ENCODE peak calls at places on chromosomes 13 and 19, in six cellular contexts. L is GM12878, H is NB4, R is K562, E is HepG2, P is endothelial cell of umbilical vein. Z is an unnamed sample.
A peak's percentile ranks its signal among the peaks of the same experiment; 100 is the strongest.

GRCh38 chr19:54959840-54960239 is 6.3 kb upstream of the NLRP2 start:
- DNase-seq in L (no peak), H (peak; percentile 87), R (peak; percentile 53), E (no peak), P (no peak), Z (no peak)

GRCh38 chr19:23855676-23856075 is 59.0 kb upstream of the ZNF726 start:
- DNase-seq in L (no peak), H (peak; percentile 22), R (no peak), E (no peak), P (no peak), Z (no peak)

GRCh38 chr13:26112843-26113242 is 61.0 kb upstream of the SHISA2 start:
- DNase-seq in L (no peak), H (peak; percentile 23), R (no peak), E (no peak), P (no peak), Z (peak; percentile 10)

GRCh38 chr13:79231887-79232286 is 174.2 kb downstream of the RBM26 start:
- DNase-seq in L (no peak), H (no peak), R (no peak), E (no peak), P (no peak), Z (no peak)

GRCh38 chr13:51585234-51585672 is 991 bp downstream of the WDFY2 start:
- DNase-seq in L (no peak), H (peak; percentile 66), R (no peak), E (no peak), P (peak; percentile 40), Z (no peak)

GRCh38 chr13:61148691-61149332 is 266.8 kb downstream of the PCDH20 start:
- DNase-seq in L (no peak), H (no peak), R (no peak), E (no peak), P (no peak), Z (no peak)

GRCh38 chr19:4510435-4511255 is 7.6 kb downstream of the PLIN4 start:
- DNase-seq in L (no peak), H (no peak), R (no peak), E (no peak), P (no peak), Z (no peak)

GRCh38 chr19:12785431-12786011 is 5.8 kb upstream of the JUNB start:
- DNase-seq in L (no peak), H (peak; percentile 78), R (no peak), E (no peak), P (no peak), Z (no peak)

GRCh38 chr13:39401091-39401647 is 201.8 kb downstream of the LHFPL6 start:
- DNase-seq in L (no peak), H (peak; percentile 41), R (no peak), E (no peak), P (no peak), Z (no peak)

GRCh38 chr13:73722120-73722519 is 412.1 kb downstream of the KLF12 start:
- DNase-seq in L (peak; percentile 39), H (no peak), R (no peak), E (peak; percentile 5), P (peak; percentile 33), Z (peak; percentile 21)

GRCh38 chr19:46725036-46725820 is 8.3 kb upstream of the PRKD2 start:
- DNase-seq in L (no peak), H (no peak), R (no peak), E (no peak), P (no peak), Z (no peak)

GRCh38 chr13:67238277-67238859 is 8.2 kb upstream of the PCDH9 start:
- DNase-seq in L (no peak), H (peak; percentile 37), R (peak; percentile 9), E (peak; percentile 16), P (peak; percentile 48), Z (no peak)

GRCh38 chr13:94329754-94330551 is 149.5 kb downstream of the DCT start:
- DNase-seq in L (no peak), H (peak; percentile 67), R (no peak), E (peak; percentile 28), P (peak; percentile 32), Z (peak; percentile 48)

GRCh38 chr19:18020212-18021067 is 12.5 kb downstream of the ARRDC2 start:
- DNase-seq in L (no peak), H (no peak), R (peak; percentile 7), E (peak; percentile 51), P (peak; percentile 82), Z (no peak)

GRCh38 chr13:83449666-83450395 is 432.4 kb downstream of the SLITRK1 start:
- DNase-seq in L (no peak), H (no peak), R (no peak), E (no peak), P (no peak), Z (peak; percentile 1)

GRCh38 chr13:31328549-31329229 is 128.9 kb downstream of the B3GLCT start:
- DNase-seq in L (no peak), H (no peak), R (no peak), E (no peak), P (no peak), Z (no peak)

GRCh38 chr19:45164577-45165335 is 4.0 kb upstream of the NKPD1 start:
- DNase-seq in L (peak; percentile 64), H (peak; percentile 88), R (peak; percentile 50), E (peak; percentile 79), P (peak; percentile 45), Z (peak; percentile 79)

GRCh38 chr19:58009666-58010301 is 7.2 kb upstream of the ZNF606 start:
- DNase-seq in L (no peak), H (no peak), R (peak; percentile 66), E (no peak), P (peak; percentile 75), Z (peak; percentile 17)

GRCh38 chr13:58597552-58597951 is 966.0 kb downstream of the PCDH17 start:
- DNase-seq in L (no peak), H (no peak), R (no peak), E (no peak), P (no peak), Z (no peak)

GRCh38 chr19:16088351-16088984 is 12.2 kb downstream of the TPM4 start:
- DNase-seq in L (no peak), H (no peak), R (no peak), E (no peak), P (no peak), Z (no peak)

GRCh38 chr13:108948269-108948671 is 318.9 kb downstream of the MYO16 start:
- DNase-seq in L (no peak), H (no peak), R (no peak), E (peak; percentile 24), P (no peak), Z (peak; percentile 88)

GRCh38 chr13:75896271-75896670 is 260.1 kb downstream of the LMO7 start:
- DNase-seq in L (no peak), H (no peak), R (no peak), E (no peak), P (no peak), Z (no peak)

GRCh38 chr13:60351326-60351725 is 45.7 kb upstream of the TDRD3 start:
- DNase-seq in L (no peak), H (no peak), R (no peak), E (no peak), P (peak; percentile 7), Z (no peak)

DNA sequence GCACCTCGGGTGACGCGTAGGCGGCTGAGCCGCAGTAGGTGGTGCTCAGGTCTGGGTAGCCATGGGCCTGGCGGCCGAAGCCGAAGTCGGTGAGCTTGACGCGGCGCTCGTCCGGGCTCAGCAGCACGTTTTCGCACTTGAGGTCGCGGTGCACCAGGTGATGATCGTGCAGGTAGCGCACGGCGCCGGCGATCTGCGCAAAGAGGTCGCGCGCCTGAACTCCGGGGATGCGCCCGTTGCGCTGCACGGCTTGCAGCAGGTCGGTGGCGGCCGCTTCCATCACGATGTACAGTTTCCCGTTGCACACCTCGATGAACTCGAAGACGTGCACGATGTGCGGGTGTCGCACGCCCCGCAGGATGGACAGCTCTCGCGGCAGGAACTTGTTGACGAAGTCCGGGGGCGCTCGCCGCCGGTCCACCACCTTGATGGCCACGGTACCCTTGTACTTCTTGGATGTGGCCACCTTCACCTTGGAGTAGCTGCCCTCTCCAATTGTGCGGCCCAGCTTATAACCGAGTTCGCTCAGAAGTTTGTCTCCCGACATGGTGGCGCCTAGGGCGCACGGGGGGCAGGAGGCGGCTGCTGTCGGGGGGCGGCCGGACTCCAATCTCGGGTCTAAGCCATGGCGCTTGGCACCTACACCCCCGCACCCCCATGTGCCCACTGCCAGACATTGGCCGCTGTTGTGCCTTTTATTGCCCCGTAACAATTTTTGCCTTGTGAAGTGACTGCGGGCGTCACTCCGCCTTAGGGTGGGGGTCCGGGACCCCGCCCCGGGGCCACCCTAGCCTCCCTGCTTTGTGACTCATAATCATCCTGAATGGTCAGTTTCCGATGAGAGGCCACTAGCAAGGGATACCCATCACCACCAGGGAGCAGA is at the start of gene TSSK6:
- DNase-seq in L (no peak), H (no peak), R (no peak), E (peak; percentile 31), P (no peak), Z (peak; percentile 61)
- TF ChIP-seq MYC in L (no peak), H (no peak), R (no peak), E (no peak), P (no peak), Z (no peak)

GRCh38 chr13:50015263-50015662 is at the start of gene KCNRG:
- DNase-seq in L (no peak), H (no peak), R (no peak), E (no peak), P (peak; percentile 67), Z (no peak)

GRCh38 chr13:50015750-50016149 is 506 bp downstream of the KCNRG start:
- DNase-seq in L (no peak), H (no peak), R (no peak), E (no peak), P (no peak), Z (no peak)

GRCh38 chr13:50014404-50014803 is 840 bp upstream of the KCNRG start:
- DNase-seq in L (no peak), H (no peak), R (peak; percentile 12), E (no peak), P (no peak), Z (no peak)

GRCh38 chr13:50012396-50013169 is 2.7 kb upstream of the KCNRG start:
- DNase-seq in L (no peak), H (no peak), R (no peak), E (no peak), P (no peak), Z (no peak)

GRCh38 chr13:50011461-50011860 is 3.8 kb upstream of the KCNRG start:
- DNase-seq in L (no peak), H (no peak), R (no peak), E (no peak), P (no peak), Z (no peak)
- TF ChIP-seq MYC in L (no peak), H (no peak), R (no peak), E (no peak), P (no peak), Z (no peak)

GRCh38 chr13:41648314-41648935 is 191.1 kb downstream of the RGCC start:
- DNase-seq in L (no peak), H (no peak), R (no peak), E (peak; percentile 98), P (peak; percentile 91), Z (peak; percentile 20)

GRCh38 chr13:41652735-41653361 is 195.5 kb downstream of the RGCC start:
- DNase-seq in L (no peak), H (peak; percentile 65), R (peak; percentile 21), E (peak; percentile 62), P (peak; percentile 88), Z (peak; percentile 58)

GRCh38 chr13:41650706-41651105 is 193.4 kb downstream of the RGCC start:
- DNase-seq in L (no peak), H (no peak), R (no peak), E (no peak), P (no peak), Z (no peak)

GRCh38 chr13:41651413-41652068 is 194.2 kb downstream of the RGCC start:
- DNase-seq in L (no peak), H (peak; percentile 18), R (no peak), E (no peak), P (no peak), Z (no peak)

GRCh38 chr13:41649659-41650058 is 192.3 kb downstream of the RGCC start:
- DNase-seq in L (no peak), H (no peak), R (no peak), E (peak; percentile 41), P (peak; percentile 52), Z (peak; percentile 22)
- TF ChIP-seq MYC in L (no peak), H (no peak), R (no peak), E (no peak), P (no peak), Z (no peak)

GRCh38 chr19:8655340-8655709 is 24.9 kb downstream of the NFILZ start:
- DNase-seq in L (no peak), H (peak; percentile 50), R (peak; percentile 21), E (no peak), P (no peak), Z (no peak)
- TF ChIP-seq MYC in L (no peak), H (no peak), R (no peak), E (no peak), P (no peak), Z (no peak)